ENCODE peak calls at places on chromosomes 4 and X, in four cellular contexts. One of them, this sample, is unnamed.

GRCh38 chr4:72567821-72568620 is 1.0 kb downstream of the ADAMTS3 start:
- DNase-seq in progenitor cell of endocrine pancreas: peak; percentile 39
- DNase-seq in GM04504: no peak
- DNase-seq in AG08396: peak; percentile 83
- DNase-seq in this sample: no peak

GRCh38 chr4:92825785-92826184 is 522.0 kb downstream of the GRID2 start:
- DNase-seq in AG08396: no peak
- DNase-seq in GM04504: no peak
- DNase-seq in progenitor cell of endocrine pancreas: no peak
- DNase-seq in this sample: no peak

GRCh38 chr4:73732759-73733431 is 7.5 kb upstream of the CXCL8 start:
- DNase-seq in AG08396: no peak
- DNase-seq in GM04504: no peak
- DNase-seq in progenitor cell of endocrine pancreas: no peak
- DNase-seq in this sample: no peak

GRCh38 chrX:53287493-53288138 is 6.2 kb upstream of the IQSEC2 start:
- DNase-seq in AG08396: peak; percentile 71
- DNase-seq in progenitor cell of endocrine pancreas: no peak
- DNase-seq in GM04504: peak; percentile 51
- DNase-seq in this sample: no peak

GRCh38 chr4:88866862-88867550 is 169.4 kb upstream of the NAP1L5 start:
- DNase-seq in AG08396: no peak
- DNase-seq in GM04504: no peak
- DNase-seq in progenitor cell of endocrine pancreas: no peak
- DNase-seq in this sample: no peak

GRCh38 chr4:70666369-70666768 is at the start of gene JCHAIN:
- DNase-seq in GM04504: no peak
- DNase-seq in AG08396: no peak
- DNase-seq in progenitor cell of endocrine pancreas: no peak
- DNase-seq in this sample: no peak

GRCh38 chr4:36013206-36013605 is 231.1 kb downstream of the ARAP2 start:
- DNase-seq in GM04504: no peak
- DNase-seq in progenitor cell of endocrine pancreas: no peak
- DNase-seq in AG08396: no peak
- DNase-seq in this sample: no peak

GRCh38 chrX:153493085-153493484 is 1.7 kb upstream of the BGN start:
- DNase-seq in AG08396: no peak
- DNase-seq in GM04504: no peak
- DNase-seq in progenitor cell of endocrine pancreas: no peak
- DNase-seq in this sample: no peak

GRCh38 chr4:114694770-114695169 is 96.2 kb downstream of the UGT8 start:
- DNase-seq in GM04504: peak; percentile 6
- DNase-seq in AG08396: peak; percentile 10
- DNase-seq in progenitor cell of endocrine pancreas: no peak
- DNase-seq in this sample: no peak

GRCh38 chr4:8835521-8836365 is 35.9 kb downstream of the HMX1 start:
- DNase-seq in progenitor cell of endocrine pancreas: no peak
- DNase-seq in AG08396: no peak
- DNase-seq in GM04504: no peak
- DNase-seq in this sample: no peak